ENCODE peak calls at places on chromosomes 1 and 21, in five cellular contexts. W is A549, Y is ovary, C is H9, I is Peyer's patch. S is an unnamed sample.
A peak's percentile ranks its signal among the peaks of the same experiment; 100 is the strongest.

GRCh38 chr1:35506960-35507901 is 50.0 kb downstream of the KIAA0319L start:
- DNase-seq in W (no peak), Y (no peak), C (no peak), I (no peak), S (no peak)

GRCh38 chr1:168734271-168734670 is 5.3 kb upstream of the DPT start:
- DNase-seq in W (no peak), Y (no peak), C (no peak), I (no peak), S (no peak)

GRCh38 chr1:12067900-12068821 is 5.1 kb downstream of the TNFRSF8 start:
- DNase-seq in W (no peak), Y (no peak), C (peak; percentile 92), I (no peak), S (no peak)

GRCh38 chr21:38037416-38037815 is 121.2 kb upstream of the KCNJ6 start:
- DNase-seq in W (peak; percentile 47), Y (no peak), C (no peak), I (no peak), S (no peak)

GRCh38 chr1:32684167-32684811 is 18.3 kb downstream of the SYNC start:
- DNase-seq in W (no peak), Y (peak; percentile 59), C (no peak), I (peak; percentile 58), S (no peak)

GRCh38 chr1:33244809-33245186 is 11.5 kb upstream of the ZNF362 start:
- DNase-seq in W (no peak), Y (no peak), C (no peak), I (no peak), S (no peak)

GRCh38 chr21:39675595-39675994 is 62.9 kb downstream of the B3GALT5 start:
- DNase-seq in W (no peak), Y (no peak), C (peak; percentile 49), I (no peak), S (no peak)

GRCh38 chr1:32953495-32953894 is 11.1 kb downstream of the RNF19B start:
- DNase-seq in W (peak; percentile 48), Y (no peak), C (no peak), I (no peak), S (no peak)

GRCh38 chr1:115237507-115237906 is 100.5 kb downstream of the NGF start:
- DNase-seq in W (no peak), Y (no peak), C (no peak), I (no peak), S (no peak)

GRCh38 chr1:15881961-15882360 is 34.5 kb downstream of the SPEN start:
- DNase-seq in W (no peak), Y (no peak), C (no peak), I (no peak), S (no peak)

GRCh38 chr1:208154679-208155078 is 89.5 kb downstream of the PLXNA2 start:
- DNase-seq in W (no peak), Y (no peak), C (no peak), I (peak; percentile 60), S (no peak)
- H3K27ac ChIP-seq in W (no peak overlapping the region), Y (no peak overlapping the region), C (no peak overlapping the region), I (no peak overlapping the region), S (no peak overlapping the region)

GRCh38 chr21:32099812-32100416 is 178.9 kb downstream of the MIS18A start:
- DNase-seq in W (peak; percentile 2), Y (no peak), C (peak; percentile 39), I (no peak), S (no peak)

GRCh38 chr21:32101206-32101763 is 177.6 kb downstream of the MIS18A start:
- DNase-seq in W (no peak), Y (no peak), C (no peak), I (no peak), S (no peak)

GRCh38 chr21:32103361-32103760 is 175.5 kb downstream of the MIS18A start:
- DNase-seq in W (no peak), Y (no peak), C (no peak), I (no peak), S (no peak)

GRCh38 chr21:32102426-32102825 is 176.4 kb downstream of the MIS18A start:
- DNase-seq in W (no peak), Y (no peak), C (no peak), I (no peak), S (no peak)
- H3K4me1 ChIP-seq in W (no peaks in the 10 kb centered on the region), Y (no peaks in the 10 kb centered on the region), C (no peaks in the 10 kb centered on the region), I (no peaks in the 10 kb centered on the region), S (no peaks in the 10 kb centered on the region)

DNA sequence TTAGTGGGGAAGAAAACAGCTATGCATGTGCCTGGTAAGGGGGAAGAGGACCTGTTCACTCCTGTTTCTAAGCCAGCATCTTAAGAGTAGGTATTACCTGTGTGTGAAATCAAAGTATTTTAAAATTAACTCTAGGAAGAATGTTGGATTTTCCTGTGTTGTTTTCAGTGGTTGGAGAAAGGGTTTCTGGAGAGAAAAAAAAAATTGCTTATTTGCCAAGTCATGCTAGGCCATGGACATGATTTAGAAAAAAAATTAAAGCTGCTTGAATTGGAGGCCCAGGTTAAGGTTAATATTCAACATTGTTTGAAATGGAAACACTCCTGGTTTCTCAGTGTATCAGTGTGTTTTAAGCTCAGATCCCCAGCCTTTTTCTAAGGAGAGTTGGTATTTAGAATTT is 42.8 kb upstream of the DNAJC6 start:
- DNase-seq in W (no peak), Y (no peak), C (no peak), I (no peak), S (no peak)
- H3K27ac ChIP-seq in W (no peak overlapping the region), Y (no peak overlapping the region), C (no peak overlapping the region), I (no peak overlapping the region), S (no peak overlapping the region)

DNA sequence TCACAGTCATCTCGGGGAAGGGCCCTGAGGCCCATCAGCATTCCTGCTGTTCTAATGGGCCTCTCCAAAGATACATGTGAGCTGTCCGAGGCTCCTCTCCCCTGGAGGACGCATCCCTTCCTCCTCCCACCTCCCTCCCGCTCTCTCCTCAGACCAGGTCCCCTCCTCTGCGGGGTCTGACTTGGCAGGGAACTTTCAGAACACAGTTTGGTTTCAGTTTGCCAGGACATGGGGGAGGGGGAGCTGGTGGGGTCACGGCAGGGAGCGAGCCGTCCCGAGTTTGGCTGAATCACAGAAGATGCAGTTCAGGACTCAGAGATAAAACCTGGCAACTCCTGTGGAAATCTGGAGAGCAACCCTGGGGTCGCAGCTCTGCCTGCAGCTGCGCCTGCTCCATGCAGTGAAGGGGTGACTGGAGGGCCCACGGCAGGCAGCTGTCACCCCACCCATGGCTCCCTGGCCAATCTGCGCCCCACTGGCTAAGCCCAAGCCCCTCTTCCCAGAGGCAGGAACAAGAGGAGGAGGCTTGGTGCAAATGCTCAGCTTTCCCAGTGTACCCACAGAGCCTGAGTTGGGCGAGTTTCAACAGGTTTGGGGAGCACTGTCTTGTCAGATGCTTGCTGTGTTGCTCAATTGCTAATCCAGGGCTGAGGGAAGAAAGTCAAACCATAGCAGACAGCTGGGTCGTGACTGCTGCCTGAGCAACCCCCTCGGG is 5.7 kb downstream of the WNT4 start:
- DNase-seq in W (no peak), Y (peak; percentile 91), C (peak; percentile 57), I (no peak), S (no peak)
- H3K4me1 ChIP-seq in W (peaks cover 7% of the 10 kb centered on the region), Y (peaks cover 17% of the 10 kb centered on the region), C (no peaks in the 10 kb centered on the region), I (peaks cover 4% of the 10 kb centered on the region), S (no peaks in the 10 kb centered on the region)

GRCh38 chr1:201499191-201499590 is 7.7 kb downstream of the CSRP1 start:
- DNase-seq in W (no peak), Y (no peak), C (no peak), I (no peak), S (no peak)

GRCh38 chr1:201499795-201500669 is 6.9 kb downstream of the CSRP1 start:
- DNase-seq in W (no peak), Y (no peak), C (no peak), I (no peak), S (no peak)

GRCh38 chr1:201497935-201498509 is 8.9 kb downstream of the CSRP1 start:
- DNase-seq in W (no peak), Y (no peak), C (no peak), I (no peak), S (no peak)

GRCh38 chr1:201500670-201501120 is 6.2 kb downstream of the CSRP1 start:
- DNase-seq in W (no peak), Y (no peak), C (peak; percentile 44), I (no peak), S (no peak)

DNA sequence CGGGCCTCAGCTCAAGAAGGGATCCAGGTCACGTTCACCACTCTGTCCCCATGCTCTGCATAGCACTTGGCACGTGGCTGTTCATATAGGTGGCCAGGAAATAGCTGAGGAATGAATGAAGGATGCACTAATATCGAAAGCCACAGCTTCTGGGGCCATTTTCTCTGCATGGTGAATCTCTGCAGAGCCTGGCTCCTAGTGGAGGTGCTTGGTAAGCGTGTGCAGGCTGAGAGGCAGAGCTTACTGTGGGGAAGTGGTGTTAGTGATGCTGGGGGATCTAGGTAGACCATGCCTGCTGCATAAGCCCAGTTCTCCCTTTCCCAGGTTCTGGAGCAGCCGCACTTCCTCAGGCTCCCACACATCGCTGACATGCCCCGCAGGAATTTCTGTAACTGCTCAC is 8.3 kb downstream of the CSRP1 start:
- DNase-seq in W (no peak), Y (no peak), C (no peak), I (no peak), S (no peak)
- H3K27ac ChIP-seq in W (no peak overlapping the region), Y (peak overlapping the region; percentile 82), C (no peak overlapping the region), I (peak overlapping the region; percentile 83), S (no peak overlapping the region)

GRCh38 chr1:158007949-158008386 is 14.5 kb downstream of the KIRREL1 start:
- DNase-seq in W (no peak), Y (peak; percentile 63), C (no peak), I (no peak), S (no peak)

GRCh38 chr1:158007180-158007579 is 13.7 kb downstream of the KIRREL1 start:
- DNase-seq in W (no peak), Y (no peak), C (no peak), I (no peak), S (no peak)

GRCh38 chr1:158011714-158012113 is 18.3 kb downstream of the KIRREL1 start:
- DNase-seq in W (no peak), Y (no peak), C (no peak), I (no peak), S (no peak)

GRCh38 chr1:158005249-158005648 is 11.8 kb downstream of the KIRREL1 start:
- DNase-seq in W (no peak), Y (no peak), C (no peak), I (no peak), S (no peak)

GRCh38 chr1:158008630-158009029 is 15.2 kb downstream of the KIRREL1 start:
- DNase-seq in W (no peak), Y (no peak), C (no peak), I (no peak), S (no peak)
- H3K4me1 ChIP-seq in W (peaks cover 92% of the 10 kb centered on the region), Y (peaks cover 70% of the 10 kb centered on the region), C (peaks cover 30% of the 10 kb centered on the region), I (no peaks in the 10 kb centered on the region), S (no peaks in the 10 kb centered on the region)

DNA sequence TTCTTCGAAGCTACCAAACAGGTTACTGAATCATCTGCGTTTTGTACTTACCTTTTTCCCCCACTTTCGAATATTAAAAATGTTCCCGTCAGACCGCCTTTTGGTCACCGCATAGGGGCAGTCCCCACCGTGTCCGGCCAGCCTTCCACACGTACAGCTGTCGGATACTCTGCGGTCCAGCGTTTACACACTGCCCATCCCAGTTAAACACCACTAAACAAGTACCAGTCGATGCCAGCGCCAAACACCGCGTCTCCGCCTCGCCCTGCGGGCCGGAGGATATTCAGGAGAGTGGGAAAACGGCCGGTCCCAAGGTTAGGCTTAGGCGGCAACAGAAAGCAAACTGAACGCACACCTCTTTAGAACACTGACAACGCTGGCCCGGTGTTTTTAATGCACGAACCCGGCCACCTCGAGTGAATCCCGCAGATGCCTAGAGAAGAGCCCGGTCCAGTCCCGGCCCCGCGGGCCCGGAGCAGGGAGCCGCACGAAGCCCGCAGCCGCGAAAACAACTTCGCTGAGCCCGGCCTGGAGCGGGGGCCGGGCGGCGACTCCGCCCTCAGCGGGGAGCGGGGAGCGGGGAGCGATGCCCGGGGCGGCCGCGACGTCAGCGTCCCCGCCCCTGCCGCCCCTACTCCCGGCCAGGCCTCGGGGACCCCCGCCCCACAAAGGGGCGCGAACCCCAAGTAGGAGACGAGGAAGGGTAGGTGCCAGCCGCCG is 730 bp upstream of the PHF13 start:
- DNase-seq in W (peak; percentile 38), Y (peak; percentile 64), C (no peak), I (peak; percentile 68), S (no peak)
- H3K27ac ChIP-seq in W (peak overlapping the region; percentile 96), Y (peak overlapping the region; percentile 98), C (no peak overlapping the region), I (peak overlapping the region; percentile 87), S (peak overlapping the region; percentile 81)

S was measured in CD8-positive, alpha-beta memory T cell.